ENCODE peak calls at places on chromosomes 11 and 22, in four cellular contexts. One of them, this sample, is unnamed.

GRCh38 chr22:36245805-36246356 is 6.6 kb upstream of the APOL2 start:
- DNase-seq in A549: no peak
- DNase-seq in K562: no peak
- DNase-seq in HepG2: no peak
- DNase-seq in this sample: no peak

GRCh38 chr11:848380-848931 is 5.8 kb downstream of the TSPAN4 start:
- DNase-seq in HepG2: no peak
- DNase-seq in A549: peak; percentile 72
- DNase-seq in K562: peak; percentile 50
- DNase-seq in this sample: peak; percentile 75

GRCh38 chr11:84480151-84480550 is 1147.0 kb downstream of the DLG2 start:
- DNase-seq in HepG2: no peak
- DNase-seq in K562: no peak
- DNase-seq in A549: no peak
- DNase-seq in this sample: no peak

GRCh38 chr11:73182824-73183321 is 35.2 kb upstream of the P2RY2 start:
- DNase-seq in HepG2: peak; percentile 47
- DNase-seq in A549: no peak
- DNase-seq in K562: peak; percentile 87
- DNase-seq in this sample: no peak

GRCh38 chr22:39292561-39293074 is 26.8 kb downstream of the RPL3 start:
- DNase-seq in K562: peak; percentile 94
- DNase-seq in HepG2: peak; percentile 81
- DNase-seq in A549: peak; percentile 81
- DNase-seq in this sample: peak; percentile 55

GRCh38 chr11:17914957-17915356 is 97.9 kb downstream of the SERGEF start:
- DNase-seq in HepG2: no peak
- DNase-seq in K562: no peak
- DNase-seq in A549: no peak
- DNase-seq in this sample: no peak

GRCh38 chr11:75031224-75031753 is 42.6 kb downstream of the NEU3 start:
- DNase-seq in K562: peak; percentile 97
- DNase-seq in A549: no peak
- DNase-seq in HepG2: peak; percentile 41
- DNase-seq in this sample: no peak

GRCh38 chr11:74255741-74256369 is 55.6 kb downstream of the P4HA3 start:
- DNase-seq in HepG2: peak; percentile 42
- DNase-seq in A549: peak; percentile 74
- DNase-seq in K562: peak; percentile 76
- DNase-seq in this sample: peak; percentile 50

GRCh38 chr22:27986937-27987336 is 67.9 kb upstream of the PITPNB start:
- DNase-seq in HepG2: no peak
- DNase-seq in A549: no peak
- DNase-seq in K562: no peak
- DNase-seq in this sample: no peak

GRCh38 chr11:46389450-46390330 is 1.9 kb downstream of the CHRM4 start:
- DNase-seq in HepG2: peak; percentile 61
- DNase-seq in K562: peak; percentile 80
- DNase-seq in A549: peak; percentile 92
- DNase-seq in this sample: peak; percentile 92

DNA sequence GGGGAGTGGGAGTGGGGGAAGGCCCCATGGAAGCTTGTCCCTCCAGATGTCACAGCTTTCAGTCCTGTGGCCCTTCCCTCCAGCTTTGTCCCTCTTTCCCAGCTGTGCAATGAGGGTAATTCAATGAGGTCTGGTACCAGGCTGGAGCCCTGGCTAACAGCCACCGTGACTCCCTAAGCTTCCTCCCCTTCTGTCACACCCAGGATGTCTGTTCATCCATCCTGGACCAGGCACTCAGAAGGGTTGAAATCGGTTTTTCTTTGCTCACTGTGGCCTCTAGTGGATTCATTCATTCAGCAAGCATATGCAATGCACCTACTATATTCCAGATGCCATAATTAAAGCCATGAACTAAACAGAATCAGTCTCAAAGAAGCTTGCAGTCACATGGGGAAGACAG is 38.7 kb downstream of the SYT13 start:
- DNase-seq in HepG2: no peak
- DNase-seq in K562: no peak
- DNase-seq in A549: no peak
- DNase-seq in this sample: no peak
- TF ChIP-seq NR3C1 in HepG2: no peak
- TF ChIP-seq NR3C1 in K562: no peak
- TF ChIP-seq NR3C1 in A549: no peak
- TF ChIP-seq NR3C1 in this sample: no peak

DNA sequence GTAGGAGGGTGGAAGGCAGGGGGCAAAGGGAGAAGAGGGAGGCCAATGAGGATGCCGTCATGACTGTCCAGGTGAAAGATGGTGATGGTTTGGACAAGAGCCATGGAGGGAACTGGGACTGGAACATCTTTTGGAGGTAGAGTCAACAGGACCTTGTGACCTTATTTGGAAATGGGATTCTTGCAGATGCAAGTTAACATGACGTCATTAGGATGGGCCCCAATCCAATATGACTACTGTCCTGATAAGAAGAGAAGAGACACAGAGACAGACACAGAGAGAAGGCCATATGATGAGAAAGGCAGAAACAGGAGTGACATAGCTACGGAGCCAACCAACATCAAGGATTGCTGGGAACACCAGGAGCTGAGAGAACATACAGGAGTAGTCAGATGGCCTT is 31.0 kb upstream of the ISX start:
- DNase-seq in A549: no peak
- DNase-seq in HepG2: no peak
- DNase-seq in K562: no peak
- DNase-seq in this sample: no peak
- TF ChIP-seq MAX in A549: no peak
- TF ChIP-seq MAX in HepG2: no peak
- TF ChIP-seq MAX in K562: no peak
- TF ChIP-seq MAX in this sample: no peak

DNA sequence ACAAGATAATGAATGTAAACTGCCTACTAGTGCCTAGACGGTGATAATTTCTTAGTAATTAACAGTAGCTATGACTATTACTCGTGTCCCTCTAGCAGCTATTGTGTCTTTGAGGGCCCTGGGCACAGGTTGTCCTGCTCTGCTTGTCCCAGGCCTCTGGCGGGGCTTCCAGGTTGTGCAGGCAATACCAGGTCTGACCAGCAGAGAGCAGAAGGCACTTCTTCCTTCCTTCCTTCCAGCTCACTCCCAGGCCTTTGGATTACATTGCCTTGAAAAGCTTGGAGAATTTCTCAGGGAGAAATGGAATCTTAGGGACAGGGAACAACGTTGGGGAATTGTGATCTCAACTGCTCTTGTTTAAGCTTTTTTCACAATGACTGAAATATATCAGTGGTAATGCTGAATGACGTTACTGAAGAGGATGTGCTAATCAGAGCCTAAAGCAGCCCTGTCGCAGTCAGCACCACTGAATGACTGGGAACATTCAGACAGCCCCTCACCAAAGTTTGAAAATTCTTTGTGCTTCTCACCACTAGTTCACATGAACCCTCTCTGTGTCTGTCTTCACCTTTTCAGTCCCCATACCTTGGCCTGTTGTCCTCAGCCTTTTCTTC is 8.4 kb upstream of the CCKBR start:
- DNase-seq in HepG2: peak; percentile 59
- DNase-seq in K562: peak; percentile 75
- DNase-seq in A549: peak; percentile 82
- DNase-seq in this sample: peak; percentile 89
- TF ChIP-seq NR3C1 in HepG2: no peak
- TF ChIP-seq NR3C1 in K562: no peak
- TF ChIP-seq NR3C1 in A549: no peak
- TF ChIP-seq NR3C1 in this sample: no peak

GRCh38 chr22:41826001-41826400 is 6.9 kb upstream of the SREBF2 start:
- DNase-seq in K562: no peak
- DNase-seq in HepG2: no peak
- DNase-seq in A549: no peak
- DNase-seq in this sample: no peak

GRCh38 chr22:41825376-41825775 is 7.5 kb upstream of the SREBF2 start:
- DNase-seq in A549: no peak
- DNase-seq in HepG2: no peak
- DNase-seq in K562: peak; percentile 44
- DNase-seq in this sample: no peak

GRCh38 chr22:41820447-41820846 is 12.5 kb upstream of the SREBF2 start:
- DNase-seq in A549: no peak
- DNase-seq in K562: no peak
- DNase-seq in HepG2: no peak
- DNase-seq in this sample: no peak

GRCh38 chr22:41821449-41822030 is 11.4 kb upstream of the SREBF2 start:
- DNase-seq in K562: no peak
- DNase-seq in A549: no peak
- DNase-seq in HepG2: no peak
- DNase-seq in this sample: no peak

GRCh38 chr22:41822289-41823057 is 10.4 kb upstream of the SREBF2 start:
- DNase-seq in HepG2: peak; percentile 62
- DNase-seq in K562: peak; percentile 62
- DNase-seq in A549: peak; percentile 67
- DNase-seq in this sample: no peak
- TF ChIP-seq MAX in HepG2: no peak
- TF ChIP-seq MAX in K562: no peak
- TF ChIP-seq MAX in A549: no peak
- TF ChIP-seq MAX in this sample: no peak

DNA sequence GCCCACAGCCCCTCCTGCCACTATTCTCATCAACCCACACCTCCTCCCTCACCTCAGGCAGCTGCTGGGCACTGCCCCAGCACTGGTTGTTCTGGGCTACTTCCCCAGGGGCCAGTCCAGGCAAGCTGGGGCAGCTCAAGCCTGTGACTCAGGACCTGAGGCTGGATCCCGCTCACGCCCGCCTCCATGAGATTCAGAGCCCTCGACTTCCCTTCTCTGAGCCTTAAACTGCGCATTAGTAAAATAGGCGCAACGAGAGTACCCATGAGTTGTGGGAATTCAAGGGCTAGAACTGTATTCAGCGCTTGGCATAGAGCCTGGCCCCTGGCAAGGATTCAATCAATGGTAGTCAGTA is 833 bp upstream of the CD82 start:
- DNase-seq in K562: peak; percentile 58
- DNase-seq in A549: peak; percentile 35
- DNase-seq in HepG2: no peak
- DNase-seq in this sample: no peak
- TF ChIP-seq NR3C1 in K562: no peak
- TF ChIP-seq NR3C1 in A549: no peak
- TF ChIP-seq NR3C1 in HepG2: no peak
- TF ChIP-seq NR3C1 in this sample: no peak

GRCh38 chr11:13578514-13579140 is 82.8 kb upstream of the PTH start:
- DNase-seq in K562: no peak
- DNase-seq in A549: no peak
- DNase-seq in HepG2: no peak
- DNase-seq in this sample: no peak

GRCh38 chr11:13577881-13578280 is 82.1 kb upstream of the PTH start:
- DNase-seq in A549: no peak
- DNase-seq in HepG2: no peak
- DNase-seq in K562: peak; percentile 48
- DNase-seq in this sample: no peak
- TF ChIP-seq MAX in A549: no peak
- TF ChIP-seq MAX in HepG2: no peak
- TF ChIP-seq MAX in K562: no peak
- TF ChIP-seq MAX in this sample: no peak